ENCODE peak calls at places on chromosomes 12 and 14, in eight cellular contexts. D is WTC11, P is A549, O is GM12878, C is HepG2, F is K562, W is H1, J is SK-N-SH. Q is an unnamed sample.

GRCh38 chr12:59649203-59649602 is 53.4 kb downstream of the SLC16A7 start:
- DNase-seq in O (no peak), P (no peak), W (no peak), J (no peak), F (no peak), D (no peak), C (peak), Q (peak)

GRCh38 chr14:92121670-92122350 is at the start of the genes CPSF2 and NDUFB1:
- DNase-seq in W (no peak), F (peak), C (peak), J (peak), O (peak), D (peak), P (peak), Q (peak)

GRCh38 chr14:58298477-58298879 is at the start of gene ARID4A:
- DNase-seq in W (no peak), D (peak), C (no peak), O (no peak), F (no peak), J (no peak), P (no peak), Q (no peak)

GRCh38 chr12:29710104-29710503 is 73.6 kb downstream of the TMTC1 start:
- DNase-seq in C (no peak), O (no peak), F (no peak), P (no peak), W (peak), D (peak), J (peak), Q (no peak)

GRCh38 chr14:34450542-34450915 is 11.5 kb downstream of the SPTSSA start:
- DNase-seq in W (no peak), P (no peak), C (peak), J (no peak), D (no peak), F (no peak), O (no peak), Q (no peak)

GRCh38 chr12:124909831-124910560 is 4.5 kb downstream of the UBC start:
- DNase-seq in P (peak), J (no peak), D (no peak), C (no peak), O (no peak), F (no peak), W (no peak), Q (peak)

GRCh38 chr12:4251228-4251891 is 22.2 kb upstream of the CCND2 start:
- DNase-seq in P (no peak), F (no peak), O (no peak), W (no peak), J (no peak), D (no peak), C (no peak), Q (no peak)

GRCh38 chr12:30138483-30138882 is 354.7 kb upstream of the TMTC1 start:
- DNase-seq in D (no peak), P (no peak), O (no peak), W (no peak), C (no peak), J (no peak), F (no peak), Q (no peak)

GRCh38 chr12:49304161-49304560 is 9.2 kb downstream of the PRPH start:
- DNase-seq in C (no peak), F (no peak), J (peak), P (no peak), W (no peak), O (no peak), D (no peak), Q (peak)

GRCh38 chr12:4421590-4422031 is 24.0 kb downstream of the FGF6 start:
- DNase-seq in O (no peak), J (peak), F (peak), C (peak), W (no peak), D (no peak), P (peak), Q (peak)

GRCh38 chr14:67999693-68000384 is 180.3 kb downstream of the RAD51B start:
- DNase-seq in W (no peak), D (no peak), O (no peak), C (no peak), J (no peak), P (peak), F (no peak), Q (peak)

GRCh38 chr14:61113561-61113960 is 132.5 kb downstream of the SLC38A6 start:
- DNase-seq in C (no peak), D (no peak), J (no peak), W (no peak), O (no peak), F (no peak), P (no peak), Q (no peak)

GRCh38 chr14:78170203-78170602 is at the start of gene NRXN3:
- DNase-seq in C (no peak), P (peak), O (no peak), D (peak), W (peak), F (no peak), J (peak), Q (no peak)

GRCh38 chr12:47383942-47384341 is 304.2 kb upstream of the AMIGO2 start:
- DNase-seq in F (no peak), P (peak), D (no peak), C (no peak), O (no peak), W (no peak), J (no peak), Q (peak)

GRCh38 chr12:94263011-94263786 is 114.8 kb downstream of the PLXNC1 start:
- DNase-seq in J (no peak), W (no peak), F (no peak), O (peak), C (no peak), D (no peak), P (no peak), Q (no peak)

GRCh38 chr12:79933580-79934264 is 1.2 kb downstream of the PPP1R12A start:
- DNase-seq in F (peak), W (no peak), D (no peak), P (no peak), J (peak), C (no peak), O (no peak), Q (peak)

GRCh38 chr14:72631401-72631800 is 262.5 kb downstream of the DPF3 start:
- DNase-seq in P (no peak), W (no peak), D (no peak), C (no peak), J (no peak), O (no peak), F (no peak), Q (no peak)

GRCh38 chr14:49892301-49892635 is 614 bp upstream of the ARF6 start:
- DNase-seq in C (peak), P (peak), D (no peak), W (no peak), J (peak), F (peak), O (peak), Q (peak)

GRCh38 chr12:63508543-63508942 is 159.8 kb downstream of the DPY19L2 start:
- DNase-seq in P (no peak), W (no peak), O (no peak), F (no peak), J (no peak), D (no peak), C (no peak), Q (no peak)
- TF ChIP-seq USF2 in P (no peak), W (no peak), O (no peak), F (no peak), J (no peak), D (no peak), C (no peak), Q (no peak)

GRCh38 chr12:99810718-99811593 is 163.4 kb downstream of the GARIN6 start:
- DNase-seq in D (no peak), P (peak), F (no peak), J (peak), O (no peak), C (peak), W (no peak), Q (peak)
- TF ChIP-seq USF2 in D (no peak), P (no peak), F (no peak), J (no peak), O (no peak), C (no peak), W (no peak), Q (no peak)

GRCh38 chr12:22234561-22234960 is 99.9 kb downstream of the ST8SIA1 start:
- DNase-seq in O (no peak), W (no peak), D (no peak), F (no peak), P (no peak), C (no peak), J (no peak), Q (peak)

DNA sequence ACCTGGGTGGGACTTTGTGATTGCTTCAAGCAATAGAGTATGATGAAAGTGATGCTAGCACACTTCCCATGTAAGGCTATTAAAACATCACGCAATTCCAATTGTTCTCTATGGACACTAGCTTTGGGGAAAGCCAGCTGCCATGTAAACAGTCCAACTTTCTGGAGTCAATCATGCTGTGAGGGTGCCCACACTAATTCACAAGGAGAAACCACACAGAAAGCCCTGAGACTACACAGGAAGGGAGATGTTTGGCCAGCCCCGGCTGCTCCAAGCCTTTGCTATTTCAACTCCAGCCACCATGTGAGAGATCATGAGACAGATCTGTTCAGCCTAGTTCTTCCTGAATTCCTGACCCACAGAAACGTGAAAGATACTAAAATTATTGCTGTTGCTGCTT is 96.3 kb downstream of the ST8SIA1 start:
- DNase-seq in C (no peak), W (no peak), F (no peak), O (no peak), D (no peak), P (no peak), J (no peak), Q (no peak)
- TF ChIP-seq USF2 in C (no peak), W (no peak), F (no peak), O (no peak), D (no peak), P (no peak), J (no peak), Q (no peak)

DNA sequence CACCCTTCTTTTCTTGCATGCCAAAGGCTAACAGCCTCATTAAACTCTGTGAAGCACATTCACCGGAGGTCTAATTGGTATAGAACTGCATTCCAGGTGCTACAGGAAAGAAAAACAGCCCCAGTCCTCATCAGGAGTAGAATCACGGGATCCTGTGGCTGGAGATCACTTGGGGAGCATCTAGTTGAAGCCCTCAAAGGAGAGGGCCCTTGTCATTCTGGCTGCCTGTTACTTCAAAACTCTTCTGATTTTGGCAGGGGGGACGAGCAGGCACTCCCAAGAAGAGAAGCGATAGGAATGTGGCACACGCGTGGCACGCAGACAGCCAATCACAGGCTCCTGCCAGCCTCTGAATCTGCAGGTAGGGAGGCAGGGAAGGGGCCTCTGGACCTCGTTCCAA is 154.3 kb downstream of the TTC7B start:
- DNase-seq in W (no peak), O (no peak), F (no peak), J (no peak), D (no peak), P (no peak), C (no peak), Q (no peak)
- TF ChIP-seq USF2 in W (no peak), O (no peak), F (no peak), J (no peak), D (no peak), P (no peak), C (no peak), Q (no peak)

GRCh38 chr14:104682107-104682593 is 7.3 kb upstream of the INF2 start:
- DNase-seq in P (peak), O (no peak), D (peak), W (peak), C (no peak), F (no peak), J (peak), Q (no peak)
- TF ChIP-seq USF2 in P (no peak), O (no peak), D (no peak), W (no peak), C (no peak), F (no peak), J (no peak), Q (no peak)

GRCh38 chr14:89232366-89233070 is 184.5 kb downstream of the FOXN3 start:
- DNase-seq in W (no peak), P (no peak), F (no peak), D (no peak), C (peak), J (no peak), O (no peak), Q (no peak)

GRCh38 chr14:89237923-89238529 is 179.0 kb downstream of the FOXN3 start:
- DNase-seq in O (no peak), P (peak), D (no peak), F (no peak), J (peak), C (no peak), W (no peak), Q (peak)

GRCh38 chr14:89233184-89233583 is 183.8 kb downstream of the FOXN3 start:
- DNase-seq in O (no peak), C (no peak), P (no peak), D (no peak), F (no peak), J (no peak), W (no peak), Q (no peak)

GRCh38 chr14:89240414-89240813 is 176.6 kb downstream of the FOXN3 start:
- DNase-seq in F (no peak), W (no peak), J (no peak), C (no peak), D (no peak), O (no peak), P (no peak), Q (peak)

GRCh38 chr14:89236846-89237245 is 180.2 kb downstream of the FOXN3 start:
- DNase-seq in W (no peak), J (no peak), D (no peak), P (no peak), C (no peak), F (no peak), O (no peak), Q (peak)
- TF ChIP-seq USF2 in W (no peak), J (no peak), D (no peak), P (no peak), C (no peak), F (no peak), O (no peak), Q (no peak)

DNA sequence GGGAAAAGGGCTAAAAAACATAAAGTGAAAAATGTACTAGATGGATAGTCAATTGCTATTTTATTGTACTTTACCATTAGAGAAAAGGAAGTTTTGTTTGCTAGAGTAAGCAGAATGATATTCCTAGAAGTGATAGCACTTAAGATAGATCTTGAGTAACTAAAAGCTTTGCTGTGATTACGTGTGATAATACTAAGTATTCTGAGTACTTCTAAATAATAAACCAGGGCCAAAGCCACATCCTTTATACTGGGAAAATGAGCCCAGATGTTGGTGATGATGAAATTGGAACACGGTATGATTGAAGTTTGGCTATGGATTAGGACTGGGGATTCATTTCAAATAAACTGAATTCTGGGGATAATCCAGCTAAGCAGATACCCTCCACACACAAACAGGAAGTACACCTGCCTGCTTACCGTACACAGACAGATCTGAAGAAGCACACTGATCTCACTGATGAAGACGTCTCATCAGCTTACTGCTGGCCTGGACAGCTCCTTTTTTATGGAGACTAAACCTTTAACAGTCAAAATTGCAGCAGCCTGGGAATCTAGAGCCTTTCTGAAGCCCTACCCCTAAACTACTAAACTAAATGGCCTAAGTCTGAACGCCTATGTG is 199.8 kb downstream of the LRFN5 start:
- DNase-seq in D (no peak), W (no peak), F (no peak), J (no peak), P (no peak), O (no peak), C (no peak), Q (no peak)
- TF ChIP-seq USF2 in D (no peak), W (no peak), F (no peak), J (no peak), P (no peak), O (no peak), C (no peak), Q (no peak)

GRCh38 chr12:76075448-76075847 is 9.0 kb downstream of the NAP1L1 start:
- DNase-seq in P (no peak), O (no peak), W (no peak), F (no peak), D (no peak), C (no peak), J (no peak), Q (no peak)
- TF ChIP-seq USF2 in P (no peak), O (no peak), W (no peak), F (no peak), D (no peak), C (no peak), J (no peak), Q (no peak)

Q was measured in IMR-90.